ENCODE peak calls at places on chromosome 10, in ten cellular contexts. V, L, P, U, I, O, J, N, E and B are unnamed samples.
A peak's percentile ranks its signal among the peaks of the same experiment; 100 is the strongest.

GRCh38 chr10:77983384-77984341 is 45.7 kb downstream of the POLR3A start:
- DNase-seq in U (no peak), L (no peak), V (no peak), E (no peak), I (no peak), O (peak; percentile 76), N (peak; percentile 89), J (peak; percentile 7), P (no peak), B (no peak)

GRCh38 chr10:33832124-33832787 is 497.8 kb upstream of the NRP1 start:
- DNase-seq in O (no peak), N (no peak), U (no peak), V (no peak), P (no peak), L (no peak), E (no peak), I (no peak), J (no peak), B (no peak)

GRCh38 chr10:6014241-6014761 is 37.0 kb upstream of the IL15RA start:
- DNase-seq in O (peak; percentile 32), L (peak; percentile 53), V (no peak), I (peak; percentile 55), P (peak; percentile 64), N (peak; percentile 50), U (peak; percentile 45), J (no peak), E (peak; percentile 5), B (peak; percentile 78)

GRCh38 chr10:14583252-14583651 is 191.4 kb downstream of the FAM107B start:
- DNase-seq in U (peak; percentile 81), O (no peak), J (no peak), L (no peak), P (no peak), E (no peak), N (no peak), I (no peak), V (no peak), B (no peak)

GRCh38 chr10:87860156-87860795 is 3.1 kb downstream of the KLLN start:
- DNase-seq in U (no peak), O (peak; percentile 79), N (peak; percentile 55), J (no peak), E (peak; percentile 44), P (peak; percentile 52), V (peak; percentile 65), I (peak; percentile 17), L (peak; percentile 65), B (peak; percentile 60)

GRCh38 chr10:93148476-93148875 is 74.8 kb downstream of the CYP26A1 start:
- DNase-seq in P (no peak), J (no peak), V (no peak), E (no peak), L (no peak), I (no peak), N (no peak), U (no peak), O (no peak), B (no peak)

GRCh38 chr10:115402690-115403089 is 309.5 kb downstream of the ATRNL1 start:
- DNase-seq in E (peak; percentile 69), L (peak; percentile 70), O (peak; percentile 69), J (no peak), U (no peak), I (no peak), V (no peak), N (peak; percentile 24), P (no peak), B (no peak)

GRCh38 chr10:5089869-5090268 is 4.3 kb upstream of the AKR1C3 start:
- DNase-seq in P (no peak), L (no peak), E (no peak), V (peak; percentile 8), I (no peak), U (no peak), N (peak; percentile 38), O (peak; percentile 65), J (no peak), B (no peak)

GRCh38 chr10:8137726-8138125 is 83.2 kb downstream of the GATA3 start:
- DNase-seq in P (no peak), U (peak; percentile 35), J (no peak), V (no peak), N (no peak), L (no peak), O (no peak), E (no peak), I (no peak), B (no peak)

GRCh38 chr10:17181751-17182150 is 19.7 kb downstream of the TRDMT1 start:
- DNase-seq in J (no peak), L (no peak), I (no peak), U (no peak), N (no peak), P (no peak), E (no peak), V (peak; percentile 56), O (no peak), B (no peak)

GRCh38 chr10:943334-944033 is 12.0 kb upstream of the LARP4B start:
- DNase-seq in I (no peak), N (no peak), O (no peak), P (no peak), L (no peak), E (no peak), V (no peak), J (no peak), U (no peak), B (no peak)

GRCh38 chr10:62180677-62181076 is 88.0 kb downstream of the RTKN2 start:
- DNase-seq in P (no peak), I (no peak), L (no peak), V (no peak), O (no peak), U (no peak), N (no peak), J (no peak), E (no peak), B (no peak)

GRCh38 chr10:77189056-77189455 is 448.6 kb downstream of the KCNMA1 start:
- DNase-seq in I (no peak), J (no peak), L (no peak), P (no peak), N (no peak), V (no peak), O (no peak), U (no peak), E (no peak), B (no peak)

GRCh38 chr10:109883859-109884771 is 39.2 kb downstream of the XPNPEP1 start:
- DNase-seq in P (peak; percentile 75), V (peak; percentile 58), N (peak; percentile 90), E (peak; percentile 88), U (peak; percentile 55), J (peak; percentile 89), L (peak; percentile 91), O (peak; percentile 89), I (peak; percentile 73), B (peak; percentile 74)

GRCh38 chr10:36301139-36301538 is 659.0 kb upstream of the FZD8 start:
- DNase-seq in N (no peak), L (no peak), U (no peak), J (no peak), E (no peak), P (no peak), O (no peak), I (no peak), V (no peak), B (no peak)

GRCh38 chr10:122189185-122189584 is 81.9 kb upstream of the BTBD16 start:
- DNase-seq in V (no peak), P (no peak), E (no peak), U (no peak), L (no peak), I (no peak), O (no peak), J (no peak), N (no peak), B (no peak)

GRCh38 chr10:114526112-114526496 is 121.8 kb upstream of the AFAP1L2 start:
- DNase-seq in V (no peak), U (no peak), E (peak; percentile 51), N (no peak), I (peak; percentile 28), J (no peak), L (no peak), O (peak; percentile 47), P (no peak), B (no peak)

GRCh38 chr10:88174391-88174790 is 311.0 kb downstream of the PTEN start:
- DNase-seq in E (no peak), I (no peak), U (no peak), N (no peak), L (no peak), O (no peak), P (no peak), J (no peak), V (no peak), B (no peak)

GRCh38 chr10:45470098-45471012 is 96.3 kb downstream of the ALOX5 start:
- DNase-seq in U (peak; percentile 45), V (no peak), J (no peak), N (peak; percentile 55), P (peak; percentile 65), O (peak; percentile 89), L (no peak), E (peak; percentile 11), I (no peak), B (peak; percentile 45)

GRCh38 chr10:26508016-26508415 is 69.9 kb downstream of the APBB1IP start:
- DNase-seq in E (no peak), J (no peak), L (no peak), I (no peak), P (no peak), U (no peak), V (no peak), N (no peak), O (no peak), B (no peak)

GRCh38 chr10:3060481-3060889 is 6.9 kb upstream of the PFKP start:
- DNase-seq in I (no peak), V (no peak), L (no peak), J (peak; percentile 45), E (no peak), U (no peak), P (no peak), N (no peak), O (no peak), B (no peak)

GRCh38 chr10:46298346-46299266 is 11.8 kb downstream of the ANTXRL start:
- DNase-seq in N (no peak), E (no peak), J (no peak), P (no peak), I (no peak), U (no peak), V (no peak), L (no peak), O (no peak), B (no peak)

GRCh38 chr10:87790185-87790584 is 27.8 kb downstream of the ATAD1 start:
- DNase-seq in E (no peak), O (no peak), N (no peak), I (no peak), U (no peak), L (no peak), V (no peak), J (no peak), P (no peak), B (no peak)

GRCh38 chr10:14089556-14090297 is 241.0 kb downstream of the FRMD4A start:
- DNase-seq in P (no peak), U (no peak), O (no peak), L (no peak), N (no peak), I (no peak), J (no peak), V (no peak), E (no peak), B (no peak)

GRCh38 chr10:58921366-58921947 is 255.0 kb upstream of the PHYHIPL start:
- DNase-seq in N (no peak), O (no peak), U (no peak), L (no peak), J (no peak), E (no peak), P (no peak), I (no peak), V (no peak), B (no peak)

GRCh38 chr10:70459771-70460490 is 18.4 kb upstream of the NODAL start:
- DNase-seq in J (no peak), O (no peak), L (no peak), U (no peak), N (no peak), V (no peak), E (no peak), P (no peak), I (no peak), B (no peak)

GRCh38 chr10:62036186-62037081 is 134.9 kb downstream of the ARID5B start:
- DNase-seq in U (no peak), V (peak; percentile 75), L (no peak), O (no peak), I (no peak), J (no peak), N (no peak), P (no peak), E (no peak), B (no peak)

GRCh38 chr10:31404640-31405039 is 85.6 kb downstream of the ZEB1 start:
- DNase-seq in N (no peak), I (no peak), J (no peak), V (no peak), P (no peak), O (peak; percentile 70), E (no peak), L (no peak), U (no peak), B (no peak)